ENCODE peak calls at places on chromosomes 13 and 19, in five cellular contexts. O is GF-D8, S is NCI-H1417, A is naive B cell, G is ureter. X is an unnamed sample.

GRCh38 chr19:11324748-11325389 is 14.6 kb downstream of the RAB3D start:
- DNase-seq in O (no peak), S (no peak), G (no peak), A (no peak), X (no peak)

GRCh38 chr13:92806215-92806614 is 420.4 kb upstream of the GPC6 start:
- DNase-seq in A (no peak), O (no peak), G (no peak), S (no peak), X (no peak)

GRCh38 chr19:32798201-32798600 is 71.4 kb downstream of the SLC7A9 start:
- DNase-seq in S (peak), G (no peak), A (no peak), O (no peak), X (no peak)

GRCh38 chr19:47022541-47023447 is 3.2 kb downstream of the NPAS1 start:
- DNase-seq in A (no peak), S (no peak), O (no peak), G (no peak), X (no peak)

GRCh38 chr13:114012921-114013320 is 39.0 kb upstream of the C13orf46 start:
- DNase-seq in S (no peak), G (no peak), A (no peak), O (no peak), X (no peak)

GRCh38 chr19:4844348-4845179 is 13.1 kb upstream of the TICAM1 start:
- DNase-seq in O (no peak), G (no peak), S (no peak), A (no peak), X (peak)

GRCh38 chr19:1269478-1270167 is 491 bp downstream of the CIRBP start:
- DNase-seq in O (peak), S (peak), G (peak), A (peak), X (peak)

GRCh38 chr13:27595055-27595811 is 25.1 kb downstream of the LNX2 start:
- DNase-seq in G (no peak), S (no peak), A (no peak), O (no peak), X (no peak)

GRCh38 chr13:27965740-27966640 is 3.1 kb downstream of the CDX2 start:
- DNase-seq in A (no peak), O (no peak), G (no peak), S (no peak), X (no peak)

GRCh38 chr13:42875448-42876269 is 94.3 kb downstream of the FAM216B start:
- DNase-seq in A (no peak), O (no peak), S (no peak), G (no peak), X (no peak)

GRCh38 chr19:36140289-36141038 is 598 bp downstream of the CAPNS1 start:
- DNase-seq in A (peak), S (peak), G (peak), O (peak), X (peak)

GRCh38 chr19:39350156-39350555 is 7.9 kb downstream of the SAMD4B start:
- DNase-seq in G (no peak), A (no peak), O (no peak), S (no peak), X (no peak)

GRCh38 chr19:21704320-21704719 is 63.1 kb downstream of the ZNF100 start:
- DNase-seq in S (no peak), G (no peak), A (no peak), O (no peak), X (no peak)

GRCh38 chr19:7994923-7995682 is 10.3 kb downstream of the ELAVL1 start:
- DNase-seq in O (no peak), G (no peak), A (no peak), S (no peak), X (no peak)

GRCh38 chr13:48492123-48493075 is 40.5 kb downstream of the RCBTB2 start:
- DNase-seq in G (peak), A (peak), O (peak), S (no peak), X (no peak)

GRCh38 chr19:16001481-16002312 is 52.9 kb downstream of the OR10H4 start:
- DNase-seq in O (no peak), G (no peak), A (peak), S (no peak), X (peak)